ENCODE peak calls at places on chromosome 16, in five cellular contexts. L is cardiac muscle cell, M is GDM1, I is renal cortical epithelial cell, Z is HuH-7. Q is an unnamed sample.

GRCh38 chr16:21263640-21264211 is 14.4 kb downstream of the CRYM start:
- DNase-seq in I (peak), M (no peak), Z (no peak), L (no peak), Q (no peak)

GRCh38 chr16:89346869-89347268 is 129.4 kb downstream of the ZNF778 start:
- DNase-seq in M (no peak), I (no peak), Z (no peak), L (no peak), Q (no peak)

GRCh38 chr16:27363797-27364196 is 38.2 kb upstream of the IL21R start:
- DNase-seq in L (no peak), M (no peak), Z (no peak), I (peak), Q (no peak)

GRCh38 chr16:50507397-50507796 is 40.8 kb upstream of the NKD1 start:
- DNase-seq in M (no peak), I (no peak), L (no peak), Z (no peak), Q (no peak)

GRCh38 chr16:81253141-81253540 is 14.7 kb downstream of the BCO1 start:
- DNase-seq in Z (no peak), L (no peak), M (no peak), I (no peak), Q (no peak)

GRCh38 chr16:83996481-83997252 is 28.6 kb downstream of the NECAB2 start:
- DNase-seq in M (no peak), Z (peak), L (no peak), I (no peak), Q (no peak)

GRCh38 chr16:2511128-2511785 is 2.5 kb upstream of the ATP6V0C start:
- DNase-seq in L (no peak), Z (no peak), I (peak), M (no peak), Q (no peak)

GRCh38 chr16:49276646-49277385 is 4.8 kb downstream of the CBLN1 start:
- DNase-seq in L (no peak), Z (no peak), M (no peak), I (no peak), Q (no peak)

GRCh38 chr16:86082400-86083030 is 183.6 kb downstream of the IRF8 start:
- DNase-seq in I (no peak), M (no peak), Z (no peak), L (no peak), Q (peak)

GRCh38 chr16:85638248-85638647 is 25.1 kb downstream of the GSE1 start:
- DNase-seq in L (no peak), I (no peak), Z (no peak), M (no peak), Q (no peak)

GRCh38 chr16:74700206-74701040 is at the start of gene MLKL:
- DNase-seq in I (no peak), L (peak), M (peak), Z (peak), Q (peak)

GRCh38 chr16:31453255-31454204 is 5.8 kb upstream of the ARMC5 start:
- DNase-seq in M (no peak), I (no peak), L (peak), Z (no peak), Q (no peak)

GRCh38 chr16:85286970-85287814 is 174.9 kb upstream of the CIBAR2 start:
- DNase-seq in I (no peak), Z (no peak), L (no peak), M (no peak), Q (no peak)

GRCh38 chr16:90019543-90020259 is 445 bp upstream of the DBNDD1 start:
- DNase-seq in I (peak), L (peak), Z (peak), M (no peak), Q (peak)

GRCh38 chr16:24013733-24014645 is 178.2 kb downstream of the PRKCB start:
- DNase-seq in Z (no peak), I (no peak), M (peak), L (no peak), Q (no peak)

GRCh38 chr16:11056090-11056988 is 112.0 kb downstream of the CLEC16A start:
- DNase-seq in I (no peak), M (no peak), Z (no peak), L (no peak), Q (no peak)

GRCh38 chr16:73019456-73020362 is 28.2 kb downstream of the ZFHX3 start:
- DNase-seq in Z (no peak), L (peak), M (no peak), I (peak), Q (no peak)

GRCh38 chr16:27595993-27596392 is 46.0 kb downstream of the KATNIP start:
- DNase-seq in L (no peak), M (no peak), Z (no peak), I (no peak), Q (no peak)

GRCh38 chr16:57752203-57752580 is 16.6 kb downstream of the KATNB1 start:
- DNase-seq in I (no peak), M (no peak), Z (no peak), L (no peak), Q (no peak)

GRCh38 chr16:57624044-57624688 is 4.3 kb upstream of the ADGRG1 start:
- DNase-seq in L (no peak), Z (no peak), I (peak), M (no peak), Q (no peak)

GRCh38 chr16:12545792-12546342 is 257.8 kb downstream of the CPPED1 start:
- DNase-seq in Z (no peak), M (no peak), I (no peak), L (no peak), Q (no peak)

GRCh38 chr16:11061629-11062270 is 117.4 kb downstream of the CLEC16A start:
- DNase-seq in L (no peak), Z (no peak), M (no peak), I (no peak), Q (no peak)

GRCh38 chr16:19172098-19172780 is 4.2 kb downstream of the SYT17 start:
- DNase-seq in L (no peak), Z (no peak), M (no peak), I (no peak), Q (no peak)

GRCh38 chr16:14301150-14302030 is 230.3 kb downstream of the MRTFB start:
- DNase-seq in Z (no peak), I (no peak), M (no peak), L (peak), Q (no peak)

Q was measured in Caco-2.